ENCODE peak calls at places on chromosomes 6 and 20, in ten cellular contexts. X is cardiac muscle cell, R is right atrium auricular region, D is Panc1, A is IMR-90, F is sigmoid colon, S is lung, J is colonic mucosa, B is breast epithelium, E is GM23338. N is an unnamed sample. For H3K27me3, the result is how much of the 10 kb centered on the place peaks cover.

GRCh38 chr20:4563534-4563933 is 158.2 kb upstream of the PRND start:
- DNase-seq in B (no peak), X (peak), J (no peak), R (no peak), E (peak), A (peak), S (no peak), F (no peak), D (no peak), N (no peak)

GRCh38 chr6:3355011-3355357 is 96.2 kb downstream of the PSMG4 start:
- DNase-seq in B (no peak), F (no peak), S (no peak), X (no peak), A (no peak), E (no peak), J (no peak), D (no peak), R (no peak), N (no peak)

GRCh38 chr6:90179190-90180169 is 117.2 kb downstream of the BACH2 start:
- DNase-seq in E (peak), A (no peak), X (no peak), R (no peak), S (no peak), F (no peak), D (no peak), B (no peak), J (no peak), N (no peak)

GRCh38 chr6:51531623-51532022 is 555.8 kb downstream of the PKHD1 start:
- DNase-seq in S (no peak), R (no peak), B (no peak), D (no peak), X (no peak), A (no peak), J (no peak), F (no peak), E (no peak), N (no peak)

GRCh38 chr6:79750806-79751205 is 119.7 kb downstream of the SH3BGRL2 start:
- DNase-seq in A (no peak), E (peak), S (no peak), B (no peak), D (no peak), X (no peak), J (no peak), F (no peak), R (no peak), N (no peak)

GRCh38 chr6:15960740-15961629 is 167.9 kb upstream of the MYLIP start:
- DNase-seq in J (no peak), R (no peak), A (no peak), S (no peak), F (no peak), X (no peak), E (peak), B (no peak), D (no peak), N (no peak)

GRCh38 chr20:33490023-33490933 is at the start of gene CBFA2T2:
- DNase-seq in X (no peak), J (peak), D (no peak), F (peak), B (peak), S (no peak), R (peak), E (no peak), A (peak), N (no peak)

GRCh38 chr20:50346372-50347347 is 156.0 kb downstream of the CEBPB start:
- DNase-seq in F (peak), X (peak), J (peak), E (no peak), D (no peak), S (peak), B (peak), R (peak), A (peak), N (no peak)

GRCh38 chr6:169966312-169967181 is 215.1 kb downstream of the ERMARD start:
- DNase-seq in X (no peak), E (no peak), D (no peak), F (peak), B (no peak), J (peak), R (peak), S (peak), A (no peak), N (no peak)

GRCh38 chr6:134061440-134061839 is 9.0 kb upstream of the SLC2A12 start:
- DNase-seq in D (no peak), S (no peak), J (no peak), F (no peak), E (no peak), A (no peak), X (no peak), B (no peak), R (no peak), N (no peak)

GRCh38 chr6:93678841-93679454 is 259.6 kb upstream of the EPHA7 start:
- DNase-seq in B (no peak), A (no peak), X (no peak), F (no peak), D (no peak), S (no peak), J (no peak), E (no peak), R (no peak), N (no peak)

GRCh38 chr20:4110885-4111284 is 95.5 kb upstream of the RNF24 start:
- DNase-seq in D (no peak), A (no peak), R (no peak), X (no peak), F (no peak), J (no peak), S (no peak), E (no peak), B (no peak), N (no peak)

GRCh38 chr20:47529840-47530239 is 28.2 kb downstream of the NCOA3 start:
- DNase-seq in D (no peak), E (no peak), R (no peak), J (no peak), B (no peak), X (no peak), S (no peak), F (no peak), A (peak), N (no peak)

GRCh38 chr6:166195861-166196238 is 28.2 kb upstream of the TBXT start:
- DNase-seq in J (no peak), B (no peak), A (no peak), R (no peak), S (no peak), X (no peak), E (no peak), D (no peak), F (no peak), N (no peak)

GRCh38 chr6:81981812-81982211 is 229.3 kb upstream of the TENT5A start:
- DNase-seq in J (no peak), E (no peak), B (no peak), F (no peak), D (no peak), A (peak), S (no peak), X (no peak), R (no peak), N (no peak)

GRCh38 chr20:39968495-39968894 is 720.5 kb downstream of the MAFB start:
- DNase-seq in A (no peak), S (no peak), R (no peak), E (no peak), B (no peak), X (no peak), F (no peak), J (no peak), D (no peak), N (no peak)

GRCh38 chr6:44177691-44178423 is 19.2 kb downstream of the CAPN11 start:
- DNase-seq in S (peak), F (peak), X (no peak), E (no peak), J (no peak), R (peak), B (no peak), D (peak), A (peak), N (no peak)

GRCh38 chr6:130744601-130745382 is 82.4 kb upstream of the SMLR1 start:
- DNase-seq in S (no peak), E (no peak), B (no peak), J (no peak), X (no peak), A (no peak), F (no peak), R (no peak), D (no peak), N (no peak)

GRCh38 chr6:11363881-11364576 is 131.6 kb upstream of the NEDD9 start:
- DNase-seq in J (no peak), S (no peak), E (no peak), F (no peak), A (no peak), D (no peak), X (no peak), B (no peak), R (no peak), N (no peak)

GRCh38 chr6:89205819-89206218 is 11.3 kb downstream of the GABRR1 start:
- DNase-seq in X (no peak), J (no peak), D (no peak), S (no peak), A (no peak), E (no peak), R (peak), F (no peak), B (no peak), N (no peak)

GRCh38 chr6:77368660-77369313 is 94.5 kb downstream of the HTR1B start:
- DNase-seq in S (peak), X (peak), F (no peak), D (no peak), A (peak), J (peak), E (peak), R (no peak), B (no peak), N (no peak)

GRCh38 chr20:50215917-50216316 is 25.3 kb downstream of the CEBPB start:
- DNase-seq in D (no peak), R (no peak), B (no peak), F (no peak), J (peak), E (no peak), X (no peak), A (no peak), S (no peak), N (no peak)

GRCh38 chr20:49045440-49046086 is 549 bp upstream of the CSE1L start:
- DNase-seq in J (peak), S (peak), A (peak), X (peak), D (no peak), E (peak), R (peak), B (no peak), F (peak), N (no peak)

GRCh38 chr6:43669050-43669921 is 18.3 kb downstream of the MRPS18A start:
- DNase-seq in S (no peak), J (peak), F (peak), E (peak), A (peak), D (no peak), B (no peak), X (peak), R (peak), N (no peak)

GRCh38 chr6:139742671-139743070 is 368.2 kb upstream of the CITED2 start:
- DNase-seq in R (no peak), S (no peak), F (no peak), J (no peak), A (no peak), E (no peak), X (no peak), B (no peak), D (no peak), N (no peak)

GRCh38 chr6:142914371-142914770 is 30.6 kb downstream of the HIVEP2 start:
- DNase-seq in J (no peak), S (no peak), R (no peak), F (no peak), E (no peak), A (no peak), D (no peak), B (no peak), X (no peak), N (no peak)

GRCh38 chr6:142685852-142686718 is 258.9 kb downstream of the HIVEP2 start:
- DNase-seq in F (no peak), J (no peak), R (no peak), X (no peak), A (no peak), E (no peak), S (no peak), B (no peak), D (no peak), N (no peak)

GRCh38 chr6:145069966-145070365 is 665.4 kb downstream of the EPM2A start:
- DNase-seq in F (no peak), J (no peak), A (peak), S (no peak), D (no peak), R (no peak), B (no peak), X (no peak), E (no peak), N (no peak)

GRCh38 chr6:89035252-89036106 is 45.1 kb upstream of the PNRC1 start:
- DNase-seq in B (peak), S (peak), A (peak), D (peak), E (no peak), J (peak), X (peak), R (peak), F (peak), N (no peak)

GRCh38 chr6:119226089-119226488 is 123.5 kb downstream of the MAN1A1 start:
- DNase-seq in S (no peak), D (no peak), E (no peak), J (no peak), A (no peak), R (no peak), B (no peak), X (peak), F (no peak), N (no peak)

GRCh38 chr6:159788757-159789376 is 535 bp downstream of the TCP1 start:
- DNase-seq in S (no peak), D (no peak), B (no peak), R (peak), X (peak), E (peak), J (peak), F (peak), A (peak), N (no peak)

GRCh38 chr6:105038259-105038658 is 81.4 kb downstream of the LIN28B start:
- DNase-seq in D (no peak), B (no peak), A (no peak), J (no peak), X (peak), S (no peak), E (peak), F (no peak), R (no peak), N (no peak)

GRCh38 chr20:22452442-22453011 is 131.8 kb downstream of the FOXA2 start:
- DNase-seq in F (no peak), X (no peak), E (no peak), B (no peak), J (no peak), D (no peak), A (no peak), R (no peak), S (no peak), N (no peak)

GRCh38 chr20:19828233-19828632 is 70.2 kb downstream of the RIN2 start:
- DNase-seq in J (peak), A (peak), B (no peak), R (no peak), D (peak), X (peak), E (no peak), S (no peak), F (no peak), N (no peak)

GRCh38 chr6:72621243-72622093 is at the start of gene KCNQ5:
- DNase-seq in A (no peak), E (peak), R (no peak), B (no peak), J (no peak), D (no peak), F (no peak), X (peak), S (peak), N (no peak)

GRCh38 chr6:15239606-15240364 is 6.1 kb upstream of the JARID2 start:
- DNase-seq in E (no peak), B (no peak), D (no peak), F (no peak), A (no peak), J (no peak), R (no peak), X (no peak), S (no peak), N (no peak)

GRCh38 chr6:32416031-32416430 is 9.1 kb upstream of the BTNL2 start:
- DNase-seq in R (no peak), A (no peak), F (no peak), B (no peak), E (no peak), S (no peak), X (no peak), J (no peak), D (no peak), N (no peak)

GRCh38 chr6:32411943-32412342 is 5.0 kb upstream of the BTNL2 start:
- DNase-seq in F (no peak), E (no peak), S (no peak), D (no peak), J (peak), A (no peak), R (no peak), B (no peak), X (no peak), N (no peak)

GRCh38 chr6:32413427-32414047 is 6.6 kb upstream of the BTNL2 start:
- DNase-seq in J (peak), F (peak), X (peak), D (peak), B (peak), S (peak), E (peak), R (peak), A (peak), N (peak)

GRCh38 chr6:32410906-32411305 is 3.9 kb upstream of the BTNL2 start:
- DNase-seq in D (no peak), R (no peak), B (no peak), S (no peak), F (no peak), J (no peak), E (no peak), A (no peak), X (no peak), N (no peak)

DNA sequence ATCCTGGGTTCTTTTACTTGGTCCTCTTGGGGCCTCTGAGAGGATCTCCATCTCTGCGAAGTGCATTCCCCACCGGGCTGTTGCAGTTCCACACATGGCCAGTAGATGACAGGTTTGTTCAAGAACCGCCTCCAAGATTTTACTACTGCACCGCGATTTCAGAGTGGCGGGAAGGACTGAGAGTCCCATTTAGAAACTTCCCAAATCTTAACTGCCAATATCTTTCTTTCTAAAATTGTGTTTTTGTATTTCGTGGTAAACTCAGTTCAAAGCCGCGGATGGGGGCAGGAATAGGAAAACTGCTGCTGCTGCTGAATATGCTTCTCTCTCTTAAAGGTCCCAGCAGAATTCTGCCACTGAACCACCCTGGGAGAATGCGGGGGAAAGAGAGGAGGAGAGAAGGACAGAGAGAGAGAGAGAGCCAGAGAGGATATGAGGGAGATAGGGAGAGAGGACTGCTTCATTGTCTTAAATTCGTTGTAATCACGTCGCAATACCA is 8.6 kb upstream of the BTNL2 start:
- DNase-seq in D (peak), E (peak), S (peak), X (peak), F (peak), B (peak), A (peak), J (peak), R (peak), N (peak)
- H3K4me3 ChIP-seq in D (peak), E (peak), S (no peak), X (no peak), F (no peak), B (no peak), A (no peak), J (no peak), R (no peak), N (no peak)

DNA sequence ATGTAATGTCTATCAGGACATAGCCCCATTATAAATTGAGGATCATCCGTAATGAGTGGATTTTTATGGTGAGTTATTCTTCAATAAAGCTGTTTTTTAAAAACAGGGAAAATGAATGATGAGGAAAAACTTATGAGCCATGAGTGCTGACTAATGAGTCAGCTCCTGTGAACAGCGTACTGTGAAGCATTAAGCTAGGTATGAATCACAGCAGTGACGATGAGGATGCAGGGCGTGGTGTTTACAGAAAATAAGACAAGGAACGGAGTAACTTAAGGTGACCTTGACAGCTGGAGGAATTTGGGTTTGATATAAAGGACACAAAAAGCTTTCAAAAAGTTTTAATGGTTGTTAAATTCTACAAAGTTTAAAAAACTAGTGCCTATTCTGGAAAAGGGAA is 96.3 kb downstream of the FOXF2 start:
- DNase-seq in D (peak), R (no peak), F (no peak), X (no peak), B (no peak), E (no peak), S (no peak), A (peak), J (no peak), N (no peak)
- H3K27me3 ChIP-seq in D (under half), R (under half), F (under half), X (under half), B (under half), E (under half), S (under half), A (under half), J (under half), N (under half)

GRCh38 chr20:62999580-62999979 is 7.2 kb downstream of the BHLHE23 start:
- DNase-seq in F (no peak), A (no peak), B (no peak), R (no peak), E (no peak), J (no peak), X (no peak), D (no peak), S (no peak), N (no peak)

GRCh38 chr20:63000036-63000435 is 6.7 kb downstream of the BHLHE23 start:
- DNase-seq in D (no peak), A (no peak), S (no peak), E (no peak), B (no peak), J (no peak), F (no peak), X (no peak), R (no peak), N (no peak)

GRCh38 chr20:62996596-62996982 is 10.2 kb downstream of the BHLHE23 start:
- DNase-seq in X (no peak), R (no peak), S (no peak), D (no peak), E (no peak), J (no peak), F (no peak), A (no peak), B (no peak), N (no peak)

GRCh38 chr20:62997626-62998025 is 9.1 kb downstream of the BHLHE23 start:
- DNase-seq in F (no peak), A (no peak), S (no peak), E (no peak), B (no peak), R (no peak), X (no peak), D (no peak), J (no peak), N (no peak)

GRCh38 chr20:62998449-62998848 is 8.3 kb downstream of the BHLHE23 start:
- DNase-seq in A (no peak), B (no peak), D (no peak), E (no peak), J (no peak), S (no peak), X (no peak), F (no peak), R (no peak), N (no peak)
- H3K4me3 ChIP-seq in A (no peak), B (no peak), D (no peak), E (no peak), J (no peak), S (no peak), X (no peak), F (no peak), R (no peak), N (no peak)

GRCh38 chr20:43748274-43748673 is 21.5 kb upstream of the GTSF1L start:
- DNase-seq in E (no peak), R (no peak), D (no peak), S (no peak), J (no peak), F (no peak), B (no peak), X (no peak), A (peak), N (no peak)
- H3K27me3 ChIP-seq in E (under half), R (under half), D (under half), S (under half), J (under half), F (under half), B (under half), X (under half), A (under half), N (under half)

GRCh38 chr6:6008648-6009421 is 2.1 kb upstream of the NRN1 start:
- DNase-seq in E (peak), J (peak), X (peak), A (no peak), R (no peak), S (peak), B (no peak), D (no peak), F (peak), N (no peak)
- H3K4me3 ChIP-seq in E (peak), J (peak), X (peak), A (peak), R (peak), S (peak), B (peak), D (peak), F (peak), N (peak)

GRCh38 chr6:110368268-110368667 is 10.1 kb upstream of the METTL24 start:
- DNase-seq in E (no peak), X (no peak), D (no peak), F (no peak), B (no peak), R (no peak), A (no peak), S (no peak), J (no peak), N (no peak)
- H3K27me3 ChIP-seq in E (under half), X (under half), D (half or more), F (under half), B (under half), R (under half), A (under half), S (under half), J (under half), N (under half)

N was measured in effector memory CD4-positive, alpha-beta T cell.